ENCODE peak calls at places on chromosomes 3 and 15, in four cellular contexts. Y is cardiac muscle cell, L is AG09309, D is DND-41. H is an unnamed sample.

GRCh38 chr3:188421836-188422540 is 268.0 kb downstream of the LPP start:
- DNase-seq in Y (no peak), L (no peak), D (no peak), H (no peak)

GRCh38 chr3:24565053-24565452 is 70.4 kb upstream of the THRB start:
- DNase-seq in Y (no peak), L (no peak), D (no peak), H (no peak)

GRCh38 chr3:197308591-197308990 is 10.2 kb upstream of the DLG1 start:
- DNase-seq in Y (no peak), L (no peak), D (no peak), H (no peak)

GRCh38 chr15:77312523-77312922 is 107.4 kb downstream of the PEAK1 start:
- DNase-seq in Y (no peak), L (peak), D (no peak), H (no peak)

GRCh38 chr3:73045391-73045790 is 16.1 kb upstream of the EBLN2 start:
- DNase-seq in Y (no peak), L (no peak), D (no peak), H (no peak)

GRCh38 chr3:139472380-139473010 is 3.8 kb downstream of the RBP2 start:
- DNase-seq in Y (no peak), L (no peak), D (no peak), H (no peak)

GRCh38 chr3:10417849-10418248 is 87.5 kb downstream of the ATP2B2 start:
- DNase-seq in Y (no peak), L (no peak), D (no peak), H (no peak)

GRCh38 chr3:118618247-118619040 is 416.2 kb downstream of the IGSF11 start:
- DNase-seq in Y (no peak), L (no peak), D (no peak), H (peak)

GRCh38 chr3:153029350-153029749 is 132.7 kb upstream of the RAP2B start:
- DNase-seq in Y (no peak), L (no peak), D (no peak), H (no peak)

GRCh38 chr3:79003994-79004393 is 763.8 kb downstream of the ROBO1 start:
- DNase-seq in Y (no peak), L (no peak), D (no peak), H (no peak)

GRCh38 chr15:87877114-87877810 is 379.3 kb downstream of the NTRK3 start:
- DNase-seq in Y (peak), L (no peak), D (no peak), H (no peak)

GRCh38 chr15:78370013-78370412 is 29.9 kb downstream of the CRABP1 start:
- DNase-seq in Y (no peak), L (no peak), D (no peak), H (no peak)

GRCh38 chr3:188796122-188796631 is 375.6 kb upstream of the TPRG1 start:
- DNase-seq in Y (no peak), L (peak), D (no peak), H (no peak)

GRCh38 chr3:82654708-82655107 is 893.3 kb upstream of the GBE1 start:
- DNase-seq in Y (peak), L (no peak), D (no peak), H (no peak)

GRCh38 chr15:39025331-39025730 is 460.7 kb upstream of the RASGRP1 start:
- DNase-seq in Y (no peak), L (peak), D (no peak), H (no peak)

GRCh38 chr15:96160269-96160668 is 170.2 kb upstream of the NR2F2 start:
- DNase-seq in Y (no peak), L (no peak), D (no peak), H (no peak)

GRCh38 chr3:13055634-13056033 is 17.6 kb downstream of the IQSEC1 start:
- DNase-seq in Y (no peak), L (no peak), D (no peak), H (no peak)

GRCh38 chr3:183513046-183513706 is 42.3 kb downstream of the KLHL6 start:
- DNase-seq in Y (no peak), L (no peak), D (no peak), H (peak)

GRCh38 chr3:150727653-150728502 is 24.2 kb upstream of the ERICH6 start:
- DNase-seq in Y (no peak), L (no peak), D (no peak), H (no peak)

GRCh38 chr15:95972136-95972553 is 358.4 kb upstream of the NR2F2 start:
- DNase-seq in Y (peak), L (peak), D (peak), H (peak)

GRCh38 chr15:78350058-78350457 is 9.9 kb downstream of the CRABP1 start:
- DNase-seq in Y (no peak), L (no peak), D (no peak), H (no peak)

GRCh38 chr3:4492240-4493007 is 724 bp upstream of the ITPR1 start:
- DNase-seq in Y (peak), L (peak), D (peak), H (no peak)
- H3K4me3 ChIP-seq in Y (peak), L (peak), D (peak), H (peak)

DNA sequence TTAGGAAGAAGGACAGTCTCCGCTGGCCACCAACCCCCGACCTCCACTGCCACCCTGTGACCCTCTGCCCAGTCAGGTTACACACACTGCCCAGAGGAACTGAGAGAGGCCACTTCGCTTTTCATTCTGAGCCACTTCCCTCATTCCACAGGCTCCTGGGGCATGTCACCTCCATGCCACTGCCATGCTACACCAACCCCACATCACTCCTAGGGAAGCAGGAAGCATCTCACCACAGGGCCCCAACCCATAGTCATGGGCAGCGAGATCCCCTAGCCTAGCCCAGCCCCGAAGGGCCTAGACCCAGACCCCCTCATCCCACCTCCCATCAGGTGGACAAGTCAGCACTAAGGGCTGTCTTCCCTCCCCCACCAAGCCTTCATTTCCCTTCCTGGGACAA is 1.4 kb downstream of the PLCB2 start:
- DNase-seq in Y (no peak), L (no peak), D (no peak), H (no peak)
- H3K4me3 ChIP-seq in Y (no peak), L (no peak), D (no peak), H (no peak)

GRCh38 chr15:67914028-67914427 is 74.2 kb upstream of the RNU6-1 start:
- DNase-seq in Y (no peak), L (no peak), D (no peak), H (no peak)

GRCh38 chr15:67915374-67916050 is 75.7 kb upstream of the RNU6-1 start:
- DNase-seq in Y (peak), L (no peak), D (no peak), H (no peak)

GRCh38 chr15:67916051-67916374 is 76.2 kb upstream of the RNU6-1 start:
- DNase-seq in Y (no peak), L (no peak), D (no peak), H (no peak)

GRCh38 chr15:67916565-67916964 is 76.7 kb upstream of the RNU6-1 start:
- DNase-seq in Y (no peak), L (no peak), D (no peak), H (no peak)

DNA sequence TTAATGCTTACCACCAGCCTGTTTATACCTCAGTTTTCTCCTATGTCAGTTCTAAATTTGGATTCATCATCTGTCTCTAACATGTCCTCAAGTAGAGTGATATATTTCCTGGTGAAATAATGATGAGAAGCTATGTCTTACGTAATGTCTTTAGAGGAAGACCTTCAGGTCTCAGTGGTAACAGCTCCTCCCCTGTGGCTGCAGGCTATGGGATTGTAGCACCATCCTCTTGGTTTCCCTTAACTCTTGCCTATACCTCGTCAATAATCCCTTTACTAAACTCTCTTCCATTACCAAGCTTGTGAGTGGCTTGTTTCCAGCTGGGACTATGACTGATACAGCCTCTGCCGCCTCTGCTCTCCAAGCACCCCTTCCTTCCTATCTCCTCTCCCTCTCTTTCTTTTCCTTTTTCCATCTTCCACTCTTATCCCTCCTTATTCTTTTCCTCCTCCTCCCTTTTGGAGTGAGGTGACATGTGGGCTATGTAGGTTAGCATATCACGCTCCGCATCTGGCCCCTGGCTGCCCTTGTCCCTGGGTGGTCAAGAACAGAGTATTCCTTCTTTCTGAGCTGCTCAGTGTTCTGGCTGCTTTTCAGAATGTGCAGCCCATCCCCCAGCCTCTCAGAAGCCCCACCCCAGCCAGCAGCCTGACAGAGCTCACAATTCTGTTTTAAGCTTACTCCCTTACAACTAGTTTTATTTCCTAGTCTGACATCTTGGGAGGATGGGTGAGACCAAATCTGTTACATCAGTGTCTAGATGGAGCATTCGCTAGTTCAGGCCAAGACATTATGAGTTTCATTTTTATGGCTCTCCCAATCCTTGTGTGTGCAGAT is 74.9 kb upstream of the RNU6-1 start:
- DNase-seq in Y (peak), L (no peak), D (no peak), H (no peak)
- H3K4me3 ChIP-seq in Y (no peak), L (no peak), D (no peak), H (no peak)

DNA sequence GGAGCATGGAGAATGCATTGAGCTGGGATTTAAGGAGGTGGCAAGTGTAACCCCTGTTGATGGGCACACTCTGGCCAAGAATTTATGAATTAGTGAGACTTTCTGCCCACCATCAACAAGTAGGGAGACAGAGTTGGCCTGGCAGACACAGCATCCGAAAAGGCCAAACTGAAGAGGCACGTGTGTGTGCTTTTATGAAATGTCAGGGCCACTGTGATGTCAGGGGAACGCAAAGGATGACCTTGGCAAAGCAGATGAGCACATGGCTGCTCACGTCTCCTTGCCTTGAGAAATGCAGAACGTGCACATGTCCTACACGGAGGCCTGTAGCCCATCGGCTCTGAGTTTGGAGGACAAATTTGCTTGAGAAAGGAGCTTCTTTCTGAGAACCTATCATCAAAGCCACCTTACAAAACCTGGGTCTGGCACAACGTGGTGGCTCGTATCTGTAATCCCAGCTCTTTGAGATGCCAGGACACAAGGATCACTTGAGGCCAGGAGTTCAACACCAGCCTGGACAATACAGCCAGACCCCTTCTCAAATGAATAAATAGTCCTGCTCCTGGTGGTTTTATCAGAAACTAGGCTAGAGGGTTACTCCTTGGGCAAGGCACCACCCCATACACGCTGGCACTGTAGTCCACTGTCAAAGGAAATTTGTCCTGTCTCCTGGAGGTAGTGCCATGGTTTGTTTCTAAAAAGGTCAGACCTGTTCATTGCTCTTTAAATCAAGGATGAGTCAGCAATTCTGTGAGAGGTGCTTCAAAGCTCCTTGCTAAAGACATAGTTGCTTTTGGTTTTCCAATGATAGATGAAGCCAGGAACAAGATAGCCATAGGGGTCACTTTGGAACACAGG is 942 bp upstream of the SH3BP5 start:
- DNase-seq in Y (no peak), L (no peak), D (no peak), H (no peak)
- H3K4me3 ChIP-seq in Y (no peak), L (no peak), D (no peak), H (no peak)

GRCh38 chr15:64837502-64837901 is 4.2 kb upstream of the PLEKHO2 start:
- DNase-seq in Y (no peak), L (no peak), D (peak), H (peak)
- H3K4me3 ChIP-seq in Y (no peak), L (no peak), D (no peak), H (no peak)

GRCh38 chr15:56467626-56468025 is 2.7 kb upstream of the MNS1 start:
- DNase-seq in Y (no peak), L (no peak), D (no peak), H (no peak)

GRCh38 chr15:56471440-56472069 is 6.6 kb upstream of the MNS1 start:
- DNase-seq in Y (no peak), L (no peak), D (no peak), H (no peak)

GRCh38 chr15:56469484-56469883 is 4.5 kb upstream of the MNS1 start:
- DNase-seq in Y (no peak), L (no peak), D (no peak), H (no peak)

GRCh38 chr15:56464893-56465520 is at the start of gene MNS1:
- DNase-seq in Y (peak), L (peak), D (peak), H (peak)

GRCh38 chr15:56468271-56468912 is 3.5 kb upstream of the MNS1 start:
- DNase-seq in Y (no peak), L (no peak), D (peak), H (peak)
- H3K4me3 ChIP-seq in Y (no peak), L (no peak), D (peak), H (peak)